ENCODE peak calls at places on chromosomes 1 and 21, in seven cellular contexts. A, D, R, H, Q, O and J are unnamed samples.

GRCh38 chr1:67347688-67348472 is 40.2 kb downstream of the IL12RB2 start:
- DNase-seq in A (peak), D (peak), R (peak), H (peak), Q (peak), O (peak), J (peak)

GRCh38 chr1:201709564-201710295 is 119.2 kb upstream of the IPO9 start:
- DNase-seq in A (peak), D (peak), R (peak), H (peak), Q (peak), O (peak), J (no peak)

GRCh38 chr21:28521932-28522826 is 470.5 kb downstream of the LTN1 start:
- DNase-seq in A (no peak), D (no peak), R (no peak), H (peak), Q (no peak), O (peak), J (peak)

GRCh38 chr1:109959974-109960744 is 24.4 kb upstream of the AHCYL1 start:
- DNase-seq in A (peak), D (peak), R (no peak), H (peak), Q (no peak), O (peak), J (no peak)

GRCh38 chr21:15793547-15794235 is 63.9 kb downstream of the USP25 start:
- DNase-seq in A (no peak), D (no peak), R (no peak), H (no peak), Q (no peak), O (no peak), J (no peak)

GRCh38 chr1:175133693-175134435 is 58.7 kb downstream of the KIAA0040 start:
- DNase-seq in A (no peak), D (no peak), R (no peak), H (no peak), Q (no peak), O (no peak), J (no peak)

GRCh38 chr1:195328102-195328501 is 1280.1 kb downstream of the KCNT2 start:
- DNase-seq in A (no peak), D (no peak), R (peak), H (no peak), Q (no peak), O (no peak), J (no peak)

GRCh38 chr1:172638885-172639831 is 19.7 kb upstream of the FASLG start:
- DNase-seq in A (no peak), D (no peak), R (no peak), H (no peak), Q (peak), O (peak), J (no peak)

GRCh38 chr1:229579101-229579651 is 20.7 kb upstream of the ABCB10 start:
- DNase-seq in A (peak), D (no peak), R (peak), H (no peak), Q (no peak), O (no peak), J (peak)

GRCh38 chr1:156848461-156849150 is 10.3 kb downstream of the INSRR start:
- DNase-seq in A (no peak), D (no peak), R (no peak), H (peak), Q (peak), O (no peak), J (no peak)

GRCh38 chr1:40078512-40079333 is 18.3 kb downstream of the PPT1 start:
- DNase-seq in A (peak), D (peak), R (peak), H (peak), Q (peak), O (peak), J (peak)

GRCh38 chr21:41235214-41235613 is 67.3 kb downstream of the BACE2 start:
- DNase-seq in A (no peak), D (no peak), R (no peak), H (no peak), Q (no peak), O (no peak), J (no peak)

GRCh38 chr1:111161843-111162242 is 21.8 kb downstream of the CEPT1 start:
- DNase-seq in A (no peak), D (no peak), R (no peak), H (no peak), Q (no peak), O (no peak), J (no peak)

GRCh38 chr1:109910123-109910962 is at the start of gene CSF1:
- DNase-seq in A (no peak), D (peak), R (no peak), H (peak), Q (peak), O (peak), J (no peak)

GRCh38 chr21:37855568-37856391 is 60.5 kb downstream of the KCNJ6 start:
- DNase-seq in A (no peak), D (no peak), R (no peak), H (no peak), Q (no peak), O (no peak), J (no peak)

GRCh38 chr21:38814126-38815059 is 8.7 kb downstream of the ETS2 start:
- DNase-seq in A (no peak), D (no peak), R (no peak), H (no peak), Q (no peak), O (no peak), J (no peak)

GRCh38 chr1:200658037-200658808 is 11.5 kb downstream of the DDX59 start:
- DNase-seq in A (no peak), D (no peak), R (no peak), H (no peak), Q (no peak), O (no peak), J (no peak)

GRCh38 chr1:41754540-41754939 is 164.2 kb downstream of the HIVEP3 start:
- DNase-seq in A (no peak), D (no peak), R (no peak), H (no peak), Q (peak), O (no peak), J (no peak)

GRCh38 chr1:12469493-12469892 is 148.5 kb downstream of the DHRS3 start:
- DNase-seq in A (no peak), D (no peak), R (no peak), H (no peak), Q (no peak), O (no peak), J (no peak)

GRCh38 chr1:107964397-107965111 is 426 bp downstream of the VAV3 start:
- DNase-seq in A (no peak), D (no peak), R (no peak), H (no peak), Q (peak), O (peak), J (no peak)

GRCh38 chr1:193325771-193326170 is 139.4 kb upstream of the B3GALT2 start:
- DNase-seq in A (no peak), D (no peak), R (no peak), H (no peak), Q (no peak), O (peak), J (no peak)

GRCh38 chr1:208747979-208748378 is 503.8 kb upstream of the PLXNA2 start:
- DNase-seq in A (no peak), D (no peak), R (no peak), H (no peak), Q (no peak), O (no peak), J (no peak)

GRCh38 chr1:205179842-205180241 is 31.7 kb downstream of the DSTYK start:
- DNase-seq in A (no peak), D (no peak), R (no peak), H (no peak), Q (no peak), O (no peak), J (no peak)

GRCh38 chr1:221228594-221228993 is 349.4 kb downstream of the HLX start:
- DNase-seq in A (peak), D (no peak), R (no peak), H (no peak), Q (no peak), O (no peak), J (no peak)

GRCh38 chr1:66397192-66397591 is 136.8 kb upstream of the SGIP1 start:
- DNase-seq in A (no peak), D (no peak), R (peak), H (no peak), Q (no peak), O (no peak), J (no peak)

GRCh38 chr1:39196244-39197215 is 8.0 kb upstream of the MACF1 start:
- DNase-seq in A (no peak), D (no peak), R (peak), H (no peak), Q (peak), O (no peak), J (no peak)

GRCh38 chr1:218705911-218706893 is 361.1 kb downstream of the TGFB2 start:
- DNase-seq in A (no peak), D (no peak), R (no peak), H (no peak), Q (no peak), O (peak), J (peak)